ENCODE peak calls at places on chromosomes 3 and 15, in four cellular contexts. One of them, this sample, is unnamed.

GRCh38 chr3:194121881-194122280 is 14.1 kb upstream of the HES1 start:
- DNase-seq in DMS153: no peak
- DNase-seq in glutamatergic neuron: no peak
- DNase-seq in stimulated activated CD4-positive, alpha-beta T cell treated with anti-CD3 and anti-CD28 coated beads, Interleukin-1b, Interleukin-23, amount 100 ng/mL, for 24 hours: no peak
- DNase-seq in this sample: no peak

GRCh38 chr3:153768559-153769469 is 352.4 kb upstream of the ARHGEF26 start:
- DNase-seq in DMS153: peak
- DNase-seq in stimulated activated CD4-positive, alpha-beta T cell treated with anti-CD3 and anti-CD28 coated beads, Interleukin-1b, Interleukin-23, amount 100 ng/mL, for 24 hours: peak
- DNase-seq in glutamatergic neuron: no peak
- DNase-seq in this sample: peak

GRCh38 chr3:69386535-69387385 is 872 bp upstream of the FRMD4B start:
- DNase-seq in DMS153: no peak
- DNase-seq in stimulated activated CD4-positive, alpha-beta T cell treated with anti-CD3 and anti-CD28 coated beads, Interleukin-1b, Interleukin-23, amount 100 ng/mL, for 24 hours: no peak
- DNase-seq in glutamatergic neuron: no peak
- DNase-seq in this sample: no peak

GRCh38 chr3:15279671-15280402 is 52.5 kb downstream of the SH3BP5 start:
- DNase-seq in DMS153: no peak
- DNase-seq in glutamatergic neuron: no peak
- DNase-seq in stimulated activated CD4-positive, alpha-beta T cell treated with anti-CD3 and anti-CD28 coated beads, Interleukin-1b, Interleukin-23, amount 100 ng/mL, for 24 hours: no peak
- DNase-seq in this sample: no peak

GRCh38 chr15:33131880-33132279 is 62.6 kb downstream of the FMN1 start:
- DNase-seq in DMS153: no peak
- DNase-seq in glutamatergic neuron: no peak
- DNase-seq in stimulated activated CD4-positive, alpha-beta T cell treated with anti-CD3 and anti-CD28 coated beads, Interleukin-1b, Interleukin-23, amount 100 ng/mL, for 24 hours: no peak
- DNase-seq in this sample: no peak

GRCh38 chr3:161540594-161540993 is 44.0 kb downstream of the OTOL1 start:
- DNase-seq in stimulated activated CD4-positive, alpha-beta T cell treated with anti-CD3 and anti-CD28 coated beads, Interleukin-1b, Interleukin-23, amount 100 ng/mL, for 24 hours: no peak
- DNase-seq in glutamatergic neuron: no peak
- DNase-seq in DMS153: no peak
- DNase-seq in this sample: no peak

GRCh38 chr3:30313840-30314239 is 292.6 kb upstream of the TGFBR2 start:
- DNase-seq in glutamatergic neuron: no peak
- DNase-seq in DMS153: no peak
- DNase-seq in stimulated activated CD4-positive, alpha-beta T cell treated with anti-CD3 and anti-CD28 coated beads, Interleukin-1b, Interleukin-23, amount 100 ng/mL, for 24 hours: no peak
- DNase-seq in this sample: no peak

GRCh38 chr15:99059010-99059981 is 45.6 kb upstream of the SYNM start:
- DNase-seq in DMS153: no peak
- DNase-seq in stimulated activated CD4-positive, alpha-beta T cell treated with anti-CD3 and anti-CD28 coated beads, Interleukin-1b, Interleukin-23, amount 100 ng/mL, for 24 hours: peak
- DNase-seq in glutamatergic neuron: peak
- DNase-seq in this sample: peak

GRCh38 chr3:32856355-32856889 is 38.6 kb downstream of the TRIM71 start:
- DNase-seq in glutamatergic neuron: no peak
- DNase-seq in stimulated activated CD4-positive, alpha-beta T cell treated with anti-CD3 and anti-CD28 coated beads, Interleukin-1b, Interleukin-23, amount 100 ng/mL, for 24 hours: no peak
- DNase-seq in DMS153: no peak
- DNase-seq in this sample: no peak

GRCh38 chr3:112817782-112818181 is 28.9 kb downstream of the CD200R1L start:
- DNase-seq in DMS153: no peak
- DNase-seq in glutamatergic neuron: no peak
- DNase-seq in stimulated activated CD4-positive, alpha-beta T cell treated with anti-CD3 and anti-CD28 coated beads, Interleukin-1b, Interleukin-23, amount 100 ng/mL, for 24 hours: no peak
- DNase-seq in this sample: no peak

GRCh38 chr3:196792771-196793170 is 53.1 kb downstream of the PAK2 start:
- DNase-seq in DMS153: no peak
- DNase-seq in glutamatergic neuron: no peak
- DNase-seq in stimulated activated CD4-positive, alpha-beta T cell treated with anti-CD3 and anti-CD28 coated beads, Interleukin-1b, Interleukin-23, amount 100 ng/mL, for 24 hours: no peak
- DNase-seq in this sample: no peak

GRCh38 chr3:22609139-22609538 is 594.0 kb upstream of the UBE2E2 start:
- DNase-seq in stimulated activated CD4-positive, alpha-beta T cell treated with anti-CD3 and anti-CD28 coated beads, Interleukin-1b, Interleukin-23, amount 100 ng/mL, for 24 hours: no peak
- DNase-seq in glutamatergic neuron: no peak
- DNase-seq in DMS153: no peak
- DNase-seq in this sample: no peak

GRCh38 chr3:56801597-56802410 is at the start of gene ARHGEF3:
- DNase-seq in stimulated activated CD4-positive, alpha-beta T cell treated with anti-CD3 and anti-CD28 coated beads, Interleukin-1b, Interleukin-23, amount 100 ng/mL, for 24 hours: peak
- DNase-seq in glutamatergic neuron: peak
- DNase-seq in DMS153: no peak
- DNase-seq in this sample: peak

GRCh38 chr3:1103525-1103924 is 10.7 kb downstream of the CNTN6 start:
- DNase-seq in stimulated activated CD4-positive, alpha-beta T cell treated with anti-CD3 and anti-CD28 coated beads, Interleukin-1b, Interleukin-23, amount 100 ng/mL, for 24 hours: no peak
- DNase-seq in glutamatergic neuron: no peak
- DNase-seq in DMS153: no peak
- DNase-seq in this sample: no peak

GRCh38 chr3:29176501-29176900 is 104.4 kb upstream of the RBMS3 start:
- DNase-seq in glutamatergic neuron: no peak
- DNase-seq in stimulated activated CD4-positive, alpha-beta T cell treated with anti-CD3 and anti-CD28 coated beads, Interleukin-1b, Interleukin-23, amount 100 ng/mL, for 24 hours: no peak
- DNase-seq in DMS153: peak
- DNase-seq in this sample: no peak

GRCh38 chr3:133503409-133503808 is 70.1 kb upstream of the CDV3 start:
- DNase-seq in stimulated activated CD4-positive, alpha-beta T cell treated with anti-CD3 and anti-CD28 coated beads, Interleukin-1b, Interleukin-23, amount 100 ng/mL, for 24 hours: no peak
- DNase-seq in DMS153: no peak
- DNase-seq in glutamatergic neuron: no peak
- DNase-seq in this sample: no peak

GRCh38 chr3:44339181-44339741 is 695 bp downstream of the TCAIM start:
- DNase-seq in DMS153: no peak
- DNase-seq in glutamatergic neuron: no peak
- DNase-seq in stimulated activated CD4-positive, alpha-beta T cell treated with anti-CD3 and anti-CD28 coated beads, Interleukin-1b, Interleukin-23, amount 100 ng/mL, for 24 hours: no peak
- DNase-seq in this sample: no peak

GRCh38 chr3:51799879-51800757 is 21.1 kb upstream of the IQCF6 start:
- DNase-seq in stimulated activated CD4-positive, alpha-beta T cell treated with anti-CD3 and anti-CD28 coated beads, Interleukin-1b, Interleukin-23, amount 100 ng/mL, for 24 hours: no peak
- DNase-seq in glutamatergic neuron: no peak
- DNase-seq in DMS153: no peak
- DNase-seq in this sample: no peak

GRCh38 chr3:177362646-177363045 is 165.4 kb upstream of the TBL1XR1 start:
- DNase-seq in glutamatergic neuron: no peak
- DNase-seq in stimulated activated CD4-positive, alpha-beta T cell treated with anti-CD3 and anti-CD28 coated beads, Interleukin-1b, Interleukin-23, amount 100 ng/mL, for 24 hours: no peak
- DNase-seq in DMS153: no peak
- DNase-seq in this sample: no peak

GRCh38 chr15:76714950-76715349 is 190.2 kb downstream of the SCAPER start:
- DNase-seq in stimulated activated CD4-positive, alpha-beta T cell treated with anti-CD3 and anti-CD28 coated beads, Interleukin-1b, Interleukin-23, amount 100 ng/mL, for 24 hours: no peak
- DNase-seq in glutamatergic neuron: no peak
- DNase-seq in DMS153: no peak
- DNase-seq in this sample: no peak

GRCh38 chr3:16174389-16174788 is at the start of gene GALNT15:
- DNase-seq in glutamatergic neuron: peak
- DNase-seq in DMS153: no peak
- DNase-seq in stimulated activated CD4-positive, alpha-beta T cell treated with anti-CD3 and anti-CD28 coated beads, Interleukin-1b, Interleukin-23, amount 100 ng/mL, for 24 hours: no peak
- DNase-seq in this sample: no peak

GRCh38 chr3:177357352-177358084 is 160.2 kb upstream of the TBL1XR1 start:
- DNase-seq in stimulated activated CD4-positive, alpha-beta T cell treated with anti-CD3 and anti-CD28 coated beads, Interleukin-1b, Interleukin-23, amount 100 ng/mL, for 24 hours: no peak
- DNase-seq in DMS153: peak
- DNase-seq in glutamatergic neuron: peak
- DNase-seq in this sample: no peak

GRCh38 chr3:192481638-192482037 is 245.7 kb downstream of the FGF12 start:
- DNase-seq in DMS153: no peak
- DNase-seq in stimulated activated CD4-positive, alpha-beta T cell treated with anti-CD3 and anti-CD28 coated beads, Interleukin-1b, Interleukin-23, amount 100 ng/mL, for 24 hours: no peak
- DNase-seq in glutamatergic neuron: no peak
- DNase-seq in this sample: no peak

GRCh38 chr3:197256836-197257444 is 41.5 kb downstream of the DLG1 start:
- DNase-seq in glutamatergic neuron: no peak
- DNase-seq in stimulated activated CD4-positive, alpha-beta T cell treated with anti-CD3 and anti-CD28 coated beads, Interleukin-1b, Interleukin-23, amount 100 ng/mL, for 24 hours: peak
- DNase-seq in DMS153: peak
- DNase-seq in this sample: no peak

GRCh38 chr15:42405876-42406482 is 46.7 kb downstream of the CAPN3 start:
- DNase-seq in stimulated activated CD4-positive, alpha-beta T cell treated with anti-CD3 and anti-CD28 coated beads, Interleukin-1b, Interleukin-23, amount 100 ng/mL, for 24 hours: no peak
- DNase-seq in DMS153: no peak
- DNase-seq in glutamatergic neuron: no peak
- DNase-seq in this sample: no peak

GRCh38 chr3:172751188-172751571 is 654 bp downstream of the ECT2 start:
- DNase-seq in stimulated activated CD4-positive, alpha-beta T cell treated with anti-CD3 and anti-CD28 coated beads, Interleukin-1b, Interleukin-23, amount 100 ng/mL, for 24 hours: no peak
- DNase-seq in DMS153: no peak
- DNase-seq in glutamatergic neuron: peak
- DNase-seq in this sample: no peak

GRCh38 chr15:101358895-101359294 is 63.8 kb upstream of the SNRPA1 start:
- DNase-seq in DMS153: no peak
- DNase-seq in glutamatergic neuron: no peak
- DNase-seq in stimulated activated CD4-positive, alpha-beta T cell treated with anti-CD3 and anti-CD28 coated beads, Interleukin-1b, Interleukin-23, amount 100 ng/mL, for 24 hours: no peak
- DNase-seq in this sample: no peak

GRCh38 chr3:19489936-19490335 is 341.6 kb downstream of the KCNH8 start:
- DNase-seq in DMS153: no peak
- DNase-seq in glutamatergic neuron: no peak
- DNase-seq in stimulated activated CD4-positive, alpha-beta T cell treated with anti-CD3 and anti-CD28 coated beads, Interleukin-1b, Interleukin-23, amount 100 ng/mL, for 24 hours: no peak
- DNase-seq in this sample: no peak

GRCh38 chr3:119084371-119085069 is 49.9 kb upstream of the IGSF11 start:
- DNase-seq in glutamatergic neuron: no peak
- DNase-seq in DMS153: no peak
- DNase-seq in stimulated activated CD4-positive, alpha-beta T cell treated with anti-CD3 and anti-CD28 coated beads, Interleukin-1b, Interleukin-23, amount 100 ng/mL, for 24 hours: no peak
- DNase-seq in this sample: no peak